ENCODE peak calls at places on chromosomes 3 and 15, in five cellular contexts. X is activated T-cell treated with anti-CD3 and anti-CD28 coated beads, Interleukin-2, amount 50 U/mL, for 24 hours; U is NCI-H69; Y is stimulated activated CD8-positive, alpha-beta memory T cell treated with anti-CD3 and anti-CD28 coated beads, Interleukin-15, amount 100 ng/mL, for 24 hours; F is activated naive CD4-positive, alpha-beta T cell treated with Interleukin-2 at 50 U/mL for 16 hours. J is an unnamed sample.

GRCh38 chr3:45978348-45978747 is 17.3 kb downstream of the FYCO1 start:
- DNase-seq in X (no peak), U (peak), Y (no peak), F (peak), J (no peak)

GRCh38 chr15:39594056-39594763 is 13.3 kb downstream of the THBS1 start:
- DNase-seq in X (no peak), U (no peak), Y (no peak), F (peak), J (no peak)

GRCh38 chr3:181103605-181104004 is 114.1 kb upstream of the DNAJC19 start:
- DNase-seq in X (no peak), U (peak), Y (no peak), F (no peak), J (peak)

GRCh38 chr3:38989932-38990510 is 61.7 kb downstream of the SCN11A start:
- DNase-seq in X (no peak), U (peak), Y (no peak), F (no peak), J (no peak)

GRCh38 chr3:102536479-102536878 is 101.7 kb downstream of the ZPLD1 start:
- DNase-seq in X (no peak), U (peak), Y (no peak), F (no peak), J (peak)

GRCh38 chr3:98733055-98733777 is 29.9 kb upstream of the ST3GAL6 start:
- DNase-seq in X (peak), U (peak), Y (no peak), F (no peak), J (peak)

GRCh38 chr15:83206971-83207621 is 527 bp downstream of the HDGFL3 start:
- DNase-seq in X (peak), U (peak), Y (no peak), F (no peak), J (peak)

GRCh38 chr3:45821127-45821526 is 20.8 kb downstream of the LZTFL1 start:
- DNase-seq in X (no peak), U (no peak), Y (no peak), F (no peak), J (no peak)

GRCh38 chr3:30034246-30034991 is 572.0 kb upstream of the TGFBR2 start:
- DNase-seq in X (no peak), U (no peak), Y (no peak), F (no peak), J (no peak)

GRCh38 chr3:24365168-24365567 is 129.5 kb downstream of the THRB start:
- DNase-seq in X (no peak), U (peak), Y (no peak), F (no peak), J (peak)

GRCh38 chr3:49912787-49913375 is 9.2 kb upstream of the MST1R start:
- DNase-seq in X (no peak), U (peak), Y (no peak), F (no peak), J (no peak)

GRCh38 chr15:81939604-81940440 is 106.0 kb downstream of the MEX3B start:
- DNase-seq in X (no peak), U (no peak), Y (no peak), F (no peak), J (peak)

GRCh38 chr15:40118473-40118872 is 9.8 kb upstream of the BMF start:
- DNase-seq in X (no peak), U (no peak), Y (no peak), F (no peak), J (no peak)

GRCh38 chr3:182970811-182971418 is 9.4 kb downstream of the DCUN1D1 start:
- DNase-seq in X (no peak), U (no peak), Y (no peak), F (no peak), J (no peak)

GRCh38 chr3:170741756-170742530 is 128.1 kb downstream of the RPL22L1 start:
- DNase-seq in X (no peak), U (no peak), Y (no peak), F (no peak), J (no peak)

GRCh38 chr3:136075218-136075808 is 109.8 kb downstream of the PPP2R3A start:
- DNase-seq in X (peak), U (peak), Y (peak), F (peak), J (peak)

GRCh38 chr15:100115711-100116090 is 226.1 kb downstream of the ADAMTS17 start:
- DNase-seq in X (no peak), U (no peak), Y (no peak), F (no peak), J (no peak)

GRCh38 chr3:65883614-65884013 is 155.1 kb downstream of the MAGI1 start:
- DNase-seq in X (no peak), U (peak), Y (no peak), F (no peak), J (peak)

GRCh38 chr3:55485208-55485791 is 1.8 kb downstream of the WNT5A start:
- DNase-seq in X (peak), U (peak), Y (no peak), F (no peak), J (peak)

GRCh38 chr15:36972704-36973103 is 127.6 kb downstream of the MEIS2 start:
- DNase-seq in X (no peak), U (no peak), Y (no peak), F (no peak), J (no peak)

GRCh38 chr3:29693863-29694262 is 413.0 kb downstream of the RBMS3 start:
- DNase-seq in X (no peak), U (no peak), Y (no peak), F (no peak), J (peak)

GRCh38 chr15:80180986-80181385 is 28.2 kb downstream of the FAH start:
- DNase-seq in X (no peak), U (no peak), Y (no peak), F (no peak), J (no peak)

GRCh38 chr3:63364495-63364894 is 86.4 kb downstream of the SYNPR start:
- DNase-seq in X (no peak), U (no peak), Y (no peak), F (no peak), J (peak)

GRCh38 chr15:79314811-79315210 is 3.9 kb downstream of the TMED3 start:
- DNase-seq in X (no peak), U (no peak), Y (no peak), F (no peak), J (no peak)

GRCh38 chr15:39582286-39582976 is 1.6 kb downstream of the THBS1 start:
- DNase-seq in X (no peak), U (peak), Y (no peak), F (no peak), J (peak)

GRCh38 chr3:12300137-12300536 is 11.3 kb downstream of the PPARG start:
- DNase-seq in X (no peak), U (no peak), Y (no peak), F (no peak), J (no peak)

GRCh38 chr3:168968611-168969010 is 694.9 kb downstream of the MECOM start:
- DNase-seq in X (no peak), U (no peak), Y (no peak), F (no peak), J (no peak)

GRCh38 chr3:4494807-4495200 is 1.7 kb downstream of the ITPR1 start:
- DNase-seq in X (no peak), U (no peak), Y (no peak), F (no peak), J (no peak)

GRCh38 chr3:185583925-185584324 is 2.2 kb upstream of the SENP2 start:
- DNase-seq in X (no peak), U (peak), Y (no peak), F (no peak), J (no peak)

GRCh38 chr3:184129012-184129411 is 6.1 kb upstream of the EIF2B5 start:
- DNase-seq in X (no peak), U (peak), Y (no peak), F (no peak), J (peak)

GRCh38 chr3:44108481-44108880 is 133.2 kb upstream of the TOPAZ1 start:
- DNase-seq in X (no peak), U (no peak), Y (no peak), F (no peak), J (no peak)

J was measured in left kidney.